ENCODE peak calls at places on chromosomes 6 and 20, in ten cellular contexts. O is spleen; R is upper lobe of right lung; E is iPS-NIHi11; G is hippocampal formation; M is EL; I is NT2/D1; T is stimulated activated CD8-positive, alpha-beta memory T cell treated with anti-CD3 and anti-CD28 coated beads, Interleukin-7, amount 100 ng/mL, for 4 hours; F is MM.1S; S is H54. X is an unnamed sample.

GRCh38 chr6:37303891-37304503 is 46.1 kb upstream of the TMEM217 start:
- DNase-seq in O (no peak), R (no peak), E (peak), G (no peak), M (peak), I (no peak), T (no peak), F (peak), S (peak), X (peak)

GRCh38 chr20:19786311-19786710 is 28.3 kb downstream of the RIN2 start:
- DNase-seq in O (no peak), R (no peak), E (peak), G (no peak), M (peak), I (no peak), T (no peak), F (no peak), S (no peak), X (no peak)

GRCh38 chr6:169539176-169539897 is 162.5 kb downstream of the WDR27 start:
- DNase-seq in O (no peak), R (no peak), E (no peak), G (no peak), M (no peak), I (no peak), T (no peak), F (no peak), S (no peak), X (no peak)

GRCh38 chr6:4935981-4936680 is 67.7 kb downstream of the RPP40 start:
- DNase-seq in O (no peak), R (no peak), E (no peak), G (no peak), M (no peak), I (no peak), T (no peak), F (no peak), S (no peak), X (no peak)

GRCh38 chr6:149080511-149080910 is 237.0 kb upstream of the TAB2 start:
- DNase-seq in O (no peak), R (no peak), E (no peak), G (no peak), M (peak), I (no peak), T (no peak), F (no peak), S (no peak), X (no peak)

GRCh38 chr6:163367388-163368183 is 46.9 kb upstream of the QKI start:
- DNase-seq in O (no peak), R (peak), E (no peak), G (no peak), M (no peak), I (no peak), T (no peak), F (no peak), S (no peak), X (no peak)

GRCh38 chr20:59428441-59429205 is 128.2 kb downstream of the EDN3 start:
- DNase-seq in O (no peak), R (no peak), E (no peak), G (no peak), M (no peak), I (no peak), T (no peak), F (no peak), S (no peak), X (no peak)

GRCh38 chr6:7161845-7162244 is 54.1 kb downstream of the RREB1 start:
- DNase-seq in O (no peak), R (no peak), E (no peak), G (no peak), M (no peak), I (no peak), T (no peak), F (no peak), S (no peak), X (no peak)

GRCh38 chr20:38173237-38174156 is 8.4 kb upstream of the TGM2 start:
- DNase-seq in O (no peak), R (peak), E (no peak), G (no peak), M (peak), I (no peak), T (no peak), F (no peak), S (peak), X (peak)

X was measured in cardiac muscle cell.